ENCODE peak calls at places on chromosomes 7 and 10, in seven cellular contexts. K is COR-L47, C is EL, J is SK-N-SH, P is globus pallidus, Z is amygdala, M is hepatocyte. D is an unnamed sample.

GRCh38 chr7:38796636-38797501 is 112.1 kb downstream of the VPS41 start:
- DNase-seq in K (peak; percentile 34), C (peak; percentile 64), J (peak; percentile 41), P (peak; percentile 65), Z (no peak), M (peak; percentile 67), D (peak; percentile 65)

GRCh38 chr10:46992794-46993552 is 81.7 kb downstream of the PTPN20 start:
- DNase-seq in K (no peak), C (peak; percentile 31), J (peak; percentile 52), P (peak; percentile 73), Z (peak; percentile 14), M (peak; percentile 18), D (no peak)

GRCh38 chr7:44244282-44244681 is 43.5 kb downstream of the YKT6 start:
- DNase-seq in K (no peak), C (peak; percentile 20), J (peak; percentile 85), P (no peak), Z (no peak), M (no peak), D (no peak)

GRCh38 chr10:33791295-33791694 is 456.8 kb upstream of the NRP1 start:
- DNase-seq in K (no peak), C (no peak), J (no peak), P (peak; percentile 38), Z (no peak), M (no peak), D (no peak)

GRCh38 chr10:24128066-24128751 is 80.7 kb upstream of the KIAA1217 start:
- DNase-seq in K (no peak), C (no peak), J (no peak), P (no peak), Z (no peak), M (peak; percentile 18), D (no peak)

GRCh38 chr7:93239824-93240223 is 7.7 kb downstream of the VPS50 start:
- DNase-seq in K (no peak), C (no peak), J (no peak), P (no peak), Z (no peak), M (no peak), D (no peak)

GRCh38 chr10:116769791-116770190 is 27.4 kb upstream of the HSPA12A start:
- DNase-seq in K (no peak), C (peak; percentile 41), J (no peak), P (no peak), Z (no peak), M (no peak), D (no peak)

GRCh38 chr7:90211391-90212148 is at the start of gene STEAP2:
- DNase-seq in K (peak; percentile 44), C (peak; percentile 96), J (peak; percentile 96), P (peak; percentile 64), Z (peak; percentile 65), M (peak; percentile 95), D (peak; percentile 79)

GRCh38 chr10:125148021-125148439 is 12.3 kb downstream of the CTBP2 start:
- DNase-seq in K (no peak), C (no peak), J (no peak), P (no peak), Z (no peak), M (peak; percentile 57), D (no peak)

GRCh38 chr10:46006219-46006618 is 24.2 kb downstream of the NCOA4 start:
- DNase-seq in K (no peak), C (peak; percentile 71), J (no peak), P (no peak), Z (no peak), M (no peak), D (no peak)

GRCh38 chr7:69596723-69597277 is 1.5 kb upstream of the AUTS2 start:
- DNase-seq in K (no peak), C (no peak), J (no peak), P (peak; percentile 49), Z (no peak), M (no peak), D (no peak)

GRCh38 chr7:151825711-151826110 is 51.2 kb downstream of the PRKAG2 start:
- DNase-seq in K (peak; percentile 51), C (no peak), J (no peak), P (no peak), Z (no peak), M (no peak), D (no peak)

GRCh38 chr7:155205368-155206285 is 92.1 kb upstream of the INSIG1 start:
- DNase-seq in K (no peak), C (peak; percentile 98), J (peak; percentile 65), P (peak; percentile 56), Z (no peak), M (peak; percentile 51), D (no peak)

GRCh38 chr10:50552771-50553535 is 70.8 kb downstream of the SGMS1 start:
- DNase-seq in K (no peak), C (peak; percentile 25), J (no peak), P (peak; percentile 68), Z (no peak), M (peak; percentile 53), D (no peak)

GRCh38 chr10:123649672-123650071 is 16.5 kb upstream of the GPR26 start:
- DNase-seq in K (no peak), C (no peak), J (no peak), P (no peak), Z (no peak), M (no peak), D (peak; percentile 85)

GRCh38 chr10:18620856-18621255 is 30.5 kb downstream of the NSUN6 start:
- DNase-seq in K (no peak), C (no peak), J (no peak), P (no peak), Z (no peak), M (no peak), D (no peak)

GRCh38 chr7:92335574-92335973 is 89.8 kb downstream of the ANKIB1 start:
- DNase-seq in K (no peak), C (no peak), J (no peak), P (no peak), Z (no peak), M (no peak), D (no peak)

GRCh38 chr10:11724938-11725776 is 17.0 kb upstream of the ECHDC3 start:
- DNase-seq in K (peak; percentile 18), C (peak; percentile 68), J (peak; percentile 78), P (peak; percentile 63), Z (no peak), M (peak; percentile 68), D (no peak)

GRCh38 chr7:110307776-110308175 is 783.2 kb upstream of the LRRN3 start:
- DNase-seq in K (no peak), C (no peak), J (no peak), P (no peak), Z (no peak), M (no peak), D (no peak)

GRCh38 chr7:31690892-31691291 is 3.9 kb downstream of the PPP1R17 start:
- DNase-seq in K (no peak), C (no peak), J (no peak), P (peak; percentile 27), Z (no peak), M (no peak), D (no peak)

GRCh38 chr7:38070718-38071117 is 107.3 kb upstream of the STARD3NL start:
- DNase-seq in K (no peak), C (no peak), J (peak; percentile 73), P (peak; percentile 14), Z (no peak), M (peak; percentile 11), D (no peak)

GRCh38 chr7:29075621-29076020 is 70.7 kb downstream of the CPVL start:
- DNase-seq in K (no peak), C (no peak), J (no peak), P (no peak), Z (no peak), M (no peak), D (no peak)

GRCh38 chr10:78255796-78256638 is 222.4 kb downstream of the RPS24 start:
- DNase-seq in K (no peak), C (peak; percentile 98), J (no peak), P (no peak), Z (no peak), M (peak; percentile 78), D (no peak)

GRCh38 chr10:91077549-91078017 is 142.9 kb upstream of the PCGF5 start:
- DNase-seq in K (peak; percentile 23), C (peak; percentile 25), J (peak; percentile 68), P (no peak), Z (no peak), M (no peak), D (no peak)

GRCh38 chr7:118041336-118041878 is 142.6 kb upstream of the LSM8 start:
- DNase-seq in K (peak; percentile 35), C (no peak), J (no peak), P (no peak), Z (no peak), M (no peak), D (peak; percentile 34)

GRCh38 chr10:126013489-126014281 is 117.3 kb downstream of the FANK1 start:
- DNase-seq in K (no peak), C (peak; percentile 77), J (no peak), P (no peak), Z (no peak), M (peak; percentile 26), D (no peak)

GRCh38 chr10:1487288-1487687 is 250.0 kb downstream of the ADARB2 start:
- DNase-seq in K (no peak), C (no peak), J (no peak), P (no peak), Z (no peak), M (no peak), D (no peak)

GRCh38 chr7:25031007-25031406 is 51.0 kb upstream of the OSBPL3 start:
- DNase-seq in K (no peak), C (no peak), J (no peak), P (no peak), Z (no peak), M (no peak), D (no peak)

GRCh38 chr7:80478683-80479082 is 33.2 kb downstream of the GNAT3 start:
- DNase-seq in K (no peak), C (peak; percentile 74), J (no peak), P (no peak), Z (no peak), M (no peak), D (no peak)